ENCODE peak calls at places on chromosome 5, in nine cellular contexts. W is mesenchymal stem cell, R is HCT116, T is Peyer's patch, C is upper lobe of right lung, Y is psoas muscle, L is A549, D is MM.1S, K is Caco-2. Q is an unnamed sample.

GRCh38 chr5:13346401-13346800 is 598.1 kb downstream of the DNAH5 start:
- DNase-seq in W (no peak), R (no peak), T (no peak), C (no peak), Y (no peak), L (no peak), D (no peak), K (no peak), Q (no peak)

GRCh38 chr5:56951131-56951945 is 585 bp downstream of the MIER3 start:
- DNase-seq in W (peak; percentile 43), R (no peak), T (peak; percentile 29), C (peak; percentile 66), Y (peak; percentile 60), L (peak; percentile 22), D (peak; percentile 32), K (peak; percentile 49), Q (peak; percentile 55)

GRCh38 chr5:392431-392988 is 50.5 kb upstream of the EXOC3 start:
- DNase-seq in W (peak; percentile 73), R (peak; percentile 8), T (peak; percentile 38), C (peak; percentile 55), Y (no peak), L (peak; percentile 63), D (no peak), K (no peak), Q (peak; percentile 46)

GRCh38 chr5:135040331-135041144 is 6.5 kb upstream of the PITX1 start:
- DNase-seq in W (no peak), R (no peak), T (no peak), C (no peak), Y (peak; percentile 48), L (no peak), D (no peak), K (no peak), Q (peak; percentile 47)

GRCh38 chr5:95709967-95710650 is 21.0 kb upstream of the RHOBTB3 start:
- DNase-seq in W (peak; percentile 60), R (peak; percentile 71), T (no peak), C (no peak), Y (peak; percentile 74), L (peak; percentile 32), D (no peak), K (peak; percentile 94), Q (no peak)

GRCh38 chr5:150022163-150022540 is 21.6 kb downstream of the HMGXB3 start:
- DNase-seq in W (peak; percentile 67), R (peak; percentile 83), T (no peak), C (no peak), Y (no peak), L (peak; percentile 25), D (peak; percentile 41), K (no peak), Q (peak; percentile 95)

GRCh38 chr5:95973793-95974325 is 12.2 kb upstream of the ELL2 start:
- DNase-seq in W (peak; percentile 95), R (no peak), T (no peak), C (no peak), Y (no peak), L (no peak), D (no peak), K (no peak), Q (no peak)

GRCh38 chr5:177447066-177447610 is 524 bp downstream of the PRR7 start:
- DNase-seq in W (peak; percentile 57), R (no peak), T (peak; percentile 66), C (peak; percentile 73), Y (peak; percentile 58), L (peak; percentile 77), D (peak; percentile 66), K (no peak), Q (peak; percentile 76)

GRCh38 chr5:61277190-61277589 is 54.9 kb upstream of the ZSWIM6 start:
- DNase-seq in W (peak; percentile 63), R (no peak), T (no peak), C (no peak), Y (no peak), L (peak; percentile 43), D (peak; percentile 7), K (peak; percentile 45), Q (peak; percentile 46)

GRCh38 chr5:143187495-143187894 is 216.0 kb downstream of the NR3C1 start:
- DNase-seq in W (no peak), R (no peak), T (no peak), C (no peak), Y (no peak), L (no peak), D (no peak), K (no peak), Q (no peak)

GRCh38 chr5:5497132-5497748 is 74.8 kb downstream of the ICE1 start:
- DNase-seq in W (peak; percentile 37), R (peak; percentile 26), T (peak; percentile 30), C (peak; percentile 74), Y (peak; percentile 58), L (peak; percentile 58), D (peak; percentile 64), K (no peak), Q (peak; percentile 83)

GRCh38 chr5:36734422-36734821 is 128.0 kb downstream of the SLC1A3 start:
- DNase-seq in W (peak; percentile 15), R (no peak), T (no peak), C (no peak), Y (no peak), L (peak; percentile 52), D (no peak), K (peak; percentile 56), Q (peak; percentile 60)

GRCh38 chr5:94522099-94522498 is 96.3 kb downstream of the KIAA0825 start:
- DNase-seq in W (peak; percentile 14), R (no peak), T (no peak), C (no peak), Y (no peak), L (no peak), D (no peak), K (no peak), Q (peak; percentile 22)

GRCh38 chr5:83434929-83435328 is 36.6 kb upstream of the VCAN start:
- DNase-seq in W (no peak), R (no peak), T (no peak), C (no peak), Y (no peak), L (no peak), D (no peak), K (no peak), Q (peak; percentile 13)

GRCh38 chr5:89396262-89396975 is 513.4 kb upstream of the MEF2C start:
- DNase-seq in W (peak; percentile 80), R (no peak), T (peak; percentile 24), C (no peak), Y (no peak), L (no peak), D (peak; percentile 64), K (no peak), Q (peak; percentile 59)

GRCh38 chr5:154857091-154857533 is 1.3 kb upstream of the CNOT8 start:
- DNase-seq in W (no peak), R (no peak), T (peak; percentile 60), C (no peak), Y (no peak), L (no peak), D (peak; percentile 43), K (no peak), Q (peak; percentile 94)

GRCh38 chr5:111075520-111075919 is 4.0 kb downstream of the TSLP start:
- DNase-seq in W (peak; percentile 82), R (peak; percentile 44), T (no peak), C (no peak), Y (no peak), L (no peak), D (no peak), K (no peak), Q (peak; percentile 95)

GRCh38 chr5:156093024-156093423 is 233.9 kb upstream of the SGCD start:
- DNase-seq in W (no peak), R (no peak), T (no peak), C (no peak), Y (no peak), L (no peak), D (no peak), K (no peak), Q (no peak)

GRCh38 chr5:158992104-158992740 is 107.5 kb downstream of the EBF1 start:
- DNase-seq in W (no peak), R (no peak), T (no peak), C (no peak), Y (no peak), L (no peak), D (no peak), K (no peak), Q (peak; percentile 14)
- H3K4me1 ChIP-seq in W (no peaks in the 10 kb centered on the region), R (no peaks in the 10 kb centered on the region), T (peaks cover 4% of the 10 kb centered on the region), C (no peaks in the 10 kb centered on the region), Y (no peaks in the 10 kb centered on the region), L (no peaks in the 10 kb centered on the region), D (no peaks in the 10 kb centered on the region), K (no peaks in the 10 kb centered on the region), Q (peaks cover 32% of the 10 kb centered on the region)

GRCh38 chr5:132445640-132445923 is 45.0 kb downstream of the IRF1 start:
- DNase-seq in W (no peak), R (no peak), T (no peak), C (no peak), Y (no peak), L (no peak), D (no peak), K (peak; percentile 74), Q (no peak)
- H3K4me1 ChIP-seq in W (peaks cover 6% of the 10 kb centered on the region), R (peaks cover 49% of the 10 kb centered on the region), T (peaks cover 37% of the 10 kb centered on the region), C (peaks cover 47% of the 10 kb centered on the region), Y (peaks cover 26% of the 10 kb centered on the region), L (no peaks in the 10 kb centered on the region), D (peaks cover 3% of the 10 kb centered on the region), K (peaks cover 34% of the 10 kb centered on the region), Q (peaks cover 8% of the 10 kb centered on the region)

GRCh38 chr5:67077296-67077695 is 119.3 kb downstream of the CD180 start:
- DNase-seq in W (no peak), R (no peak), T (no peak), C (no peak), Y (no peak), L (no peak), D (no peak), K (no peak), Q (no peak)

GRCh38 chr5:67073045-67073444 is 123.6 kb downstream of the CD180 start:
- DNase-seq in W (no peak), R (no peak), T (no peak), C (no peak), Y (no peak), L (no peak), D (no peak), K (no peak), Q (no peak)
- H3K4me1 ChIP-seq in W (no peaks in the 10 kb centered on the region), R (no peaks in the 10 kb centered on the region), T (no peaks in the 10 kb centered on the region), C (no peaks in the 10 kb centered on the region), Y (peaks cover 9% of the 10 kb centered on the region), L (no peaks in the 10 kb centered on the region), D (no peaks in the 10 kb centered on the region), K (peaks cover 3% of the 10 kb centered on the region), Q (no peaks in the 10 kb centered on the region)

DNA sequence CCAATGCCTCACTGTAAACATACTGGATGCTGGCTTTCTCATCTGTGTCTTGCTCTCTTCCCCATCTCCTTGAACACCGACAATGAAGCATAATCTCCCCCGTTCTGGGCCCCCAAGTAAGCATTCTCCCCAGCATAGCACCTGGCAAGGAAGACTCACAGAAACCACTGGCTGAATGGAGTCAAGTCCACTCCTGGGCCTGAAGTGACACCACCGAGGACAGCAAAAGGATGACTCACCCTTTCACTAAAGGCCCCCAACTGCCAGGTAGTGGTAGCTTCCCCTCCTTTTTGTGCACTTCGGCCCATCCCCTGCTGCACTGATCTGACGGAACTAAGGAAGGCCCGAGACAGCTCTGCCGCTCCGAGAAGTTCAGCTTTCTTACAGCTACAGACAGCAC is 9.4 kb downstream of the VDAC1 start:
- DNase-seq in W (no peak), R (no peak), T (no peak), C (no peak), Y (no peak), L (no peak), D (no peak), K (no peak), Q (peak; percentile 43)
- H3K4me1 ChIP-seq in W (peaks cover 31% of the 10 kb centered on the region), R (peaks cover 26% of the 10 kb centered on the region), T (peaks cover 62% of the 10 kb centered on the region), C (peaks cover 44% of the 10 kb centered on the region), Y (peaks cover 94% of the 10 kb centered on the region), L (peaks cover 71% of the 10 kb centered on the region), D (peaks cover 4% of the 10 kb centered on the region), K (peaks cover 46% of the 10 kb centered on the region), Q (peaks cover 44% of the 10 kb centered on the region)

Q was measured in GM23248.